ENCODE peak calls at places on chromosomes 11 and 22, in six cellular contexts. One of them, this sample, is unnamed.

GRCh38 chr11:67466962-67467771 is 1.9 kb downstream of the TMEM134 start:
- DNase-seq in MCF 10A: no peak
- DNase-seq in endothelial cell: no peak
- DNase-seq in pancreas: no peak
- DNase-seq in fibroblast of the aortic adventitia: no peak
- DNase-seq in A673: no peak
- DNase-seq in this sample: no peak

GRCh38 chr11:31671681-31672080 is 139.4 kb downstream of the PAX6 start:
- DNase-seq in MCF 10A: no peak
- DNase-seq in endothelial cell: no peak
- DNase-seq in pancreas: no peak
- DNase-seq in fibroblast of the aortic adventitia: no peak
- DNase-seq in A673: no peak
- DNase-seq in this sample: no peak

GRCh38 chr22:49958462-49958921 is 2.1 kb upstream of the PIM3 start:
- DNase-seq in MCF 10A: no peak
- DNase-seq in endothelial cell: no peak
- DNase-seq in pancreas: peak
- DNase-seq in fibroblast of the aortic adventitia: no peak
- DNase-seq in A673: no peak
- DNase-seq in this sample: no peak

GRCh38 chr11:33257160-33257896 is at the start of gene HIPK3:
- DNase-seq in MCF 10A: peak
- DNase-seq in endothelial cell: peak
- DNase-seq in pancreas: peak
- DNase-seq in fibroblast of the aortic adventitia: peak
- DNase-seq in A673: peak
- DNase-seq in this sample: peak

GRCh38 chr22:36368359-36368983 is 19.3 kb downstream of the MYH9 start:
- DNase-seq in MCF 10A: peak
- DNase-seq in endothelial cell: peak
- DNase-seq in pancreas: no peak
- DNase-seq in fibroblast of the aortic adventitia: peak
- DNase-seq in A673: peak
- DNase-seq in this sample: no peak

GRCh38 chr11:84924290-84924689 is 702.9 kb downstream of the DLG2 start:
- DNase-seq in MCF 10A: no peak
- DNase-seq in endothelial cell: no peak
- DNase-seq in pancreas: no peak
- DNase-seq in fibroblast of the aortic adventitia: no peak
- DNase-seq in A673: no peak
- DNase-seq in this sample: no peak

GRCh38 chr22:42365337-42365865 is 66.8 kb downstream of the NFAM1 start:
- DNase-seq in MCF 10A: no peak
- DNase-seq in endothelial cell: no peak
- DNase-seq in pancreas: no peak
- DNase-seq in fibroblast of the aortic adventitia: no peak
- DNase-seq in A673: peak
- DNase-seq in this sample: no peak

GRCh38 chr22:47605441-47605840 is 843.0 kb downstream of the TBC1D22A start:
- DNase-seq in MCF 10A: no peak
- DNase-seq in endothelial cell: no peak
- DNase-seq in pancreas: no peak
- DNase-seq in fibroblast of the aortic adventitia: no peak
- DNase-seq in A673: no peak
- DNase-seq in this sample: no peak

GRCh38 chr22:46119729-46120419 is 30.5 kb upstream of the PPARA start:
- DNase-seq in MCF 10A: peak
- DNase-seq in endothelial cell: no peak
- DNase-seq in pancreas: no peak
- DNase-seq in fibroblast of the aortic adventitia: peak
- DNase-seq in A673: no peak
- DNase-seq in this sample: no peak

GRCh38 chr11:61369372-61370348 is 7.5 kb downstream of the TMEM138 start:
- DNase-seq in MCF 10A: peak
- DNase-seq in endothelial cell: no peak
- DNase-seq in pancreas: peak
- DNase-seq in fibroblast of the aortic adventitia: peak
- DNase-seq in A673: no peak
- DNase-seq in this sample: no peak

GRCh38 chr11:464316-464715 is 14.2 kb downstream of the PTDSS2 start:
- DNase-seq in MCF 10A: no peak
- DNase-seq in endothelial cell: no peak
- DNase-seq in pancreas: no peak
- DNase-seq in fibroblast of the aortic adventitia: no peak
- DNase-seq in A673: no peak
- DNase-seq in this sample: no peak

GRCh38 chr11:12288212-12288933 is 89.0 kb upstream of the PARVA start:
- DNase-seq in MCF 10A: peak
- DNase-seq in endothelial cell: peak
- DNase-seq in pancreas: peak
- DNase-seq in fibroblast of the aortic adventitia: peak
- DNase-seq in A673: peak
- DNase-seq in this sample: peak

GRCh38 chr11:66639066-66639813 is 737 bp downstream of the RBM4 start:
- DNase-seq in MCF 10A: peak
- DNase-seq in endothelial cell: peak
- DNase-seq in pancreas: peak
- DNase-seq in fibroblast of the aortic adventitia: peak
- DNase-seq in A673: peak
- DNase-seq in this sample: no peak

GRCh38 chr11:123351375-123351774 is 78.7 kb upstream of the GRAMD1B start:
- DNase-seq in MCF 10A: no peak
- DNase-seq in endothelial cell: no peak
- DNase-seq in pancreas: no peak
- DNase-seq in fibroblast of the aortic adventitia: no peak
- DNase-seq in A673: no peak
- DNase-seq in this sample: no peak

GRCh38 chr11:125535585-125535984 is 33.7 kb upstream of the EI24 start:
- DNase-seq in MCF 10A: no peak
- DNase-seq in endothelial cell: no peak
- DNase-seq in pancreas: no peak
- DNase-seq in fibroblast of the aortic adventitia: no peak
- DNase-seq in A673: no peak
- DNase-seq in this sample: no peak

GRCh38 chr11:31702966-31703365 is 108.2 kb downstream of the PAX6 start:
- DNase-seq in MCF 10A: peak
- DNase-seq in endothelial cell: no peak
- DNase-seq in pancreas: no peak
- DNase-seq in fibroblast of the aortic adventitia: peak
- DNase-seq in A673: no peak
- DNase-seq in this sample: no peak

GRCh38 chr11:45724145-45724544 is 58.7 kb upstream of the CHST1 start:
- DNase-seq in MCF 10A: no peak
- DNase-seq in endothelial cell: no peak
- DNase-seq in pancreas: no peak
- DNase-seq in fibroblast of the aortic adventitia: no peak
- DNase-seq in A673: no peak
- DNase-seq in this sample: no peak

GRCh38 chr11:26583550-26583949 is 11.5 kb upstream of the MUC15 start:
- DNase-seq in MCF 10A: peak
- DNase-seq in endothelial cell: no peak
- DNase-seq in pancreas: no peak
- DNase-seq in fibroblast of the aortic adventitia: peak
- DNase-seq in A673: peak
- DNase-seq in this sample: no peak

GRCh38 chr11:2621919-2622318 is 77.9 kb downstream of the KCNQ1OT1 start:
- DNase-seq in MCF 10A: no peak
- DNase-seq in endothelial cell: no peak
- DNase-seq in pancreas: no peak
- DNase-seq in fibroblast of the aortic adventitia: no peak
- DNase-seq in A673: no peak
- DNase-seq in this sample: no peak

GRCh38 chr11:60951909-60952741 is at the start of gene SLC15A3:
- DNase-seq in MCF 10A: no peak
- DNase-seq in endothelial cell: no peak
- DNase-seq in pancreas: peak
- DNase-seq in fibroblast of the aortic adventitia: peak
- DNase-seq in A673: no peak
- DNase-seq in this sample: no peak

GRCh38 chr11:117519590-117519989 is 191.9 kb downstream of the CEP164 start:
- DNase-seq in MCF 10A: no peak
- DNase-seq in endothelial cell: no peak
- DNase-seq in pancreas: no peak
- DNase-seq in fibroblast of the aortic adventitia: no peak
- DNase-seq in A673: no peak
- DNase-seq in this sample: no peak

GRCh38 chr11:43835104-43835503 is 45.5 kb upstream of the ALKBH3 start:
- DNase-seq in MCF 10A: no peak
- DNase-seq in endothelial cell: no peak
- DNase-seq in pancreas: no peak
- DNase-seq in fibroblast of the aortic adventitia: no peak
- DNase-seq in A673: peak
- DNase-seq in this sample: no peak

GRCh38 chr11:62472063-62472884 is 53.4 kb downstream of the SCGB1A1 start:
- DNase-seq in MCF 10A: peak
- DNase-seq in endothelial cell: no peak
- DNase-seq in pancreas: no peak
- DNase-seq in fibroblast of the aortic adventitia: peak
- DNase-seq in A673: peak
- DNase-seq in this sample: no peak

GRCh38 chr11:82763167-82763566 is 29.5 kb upstream of the FAM181B start:
- DNase-seq in MCF 10A: no peak
- DNase-seq in endothelial cell: no peak
- DNase-seq in pancreas: no peak
- DNase-seq in fibroblast of the aortic adventitia: no peak
- DNase-seq in A673: peak
- DNase-seq in this sample: no peak

GRCh38 chr11:129593098-129593497 is 217.4 kb downstream of the BARX2 start:
- DNase-seq in MCF 10A: no peak
- DNase-seq in endothelial cell: no peak
- DNase-seq in pancreas: no peak
- DNase-seq in fibroblast of the aortic adventitia: no peak
- DNase-seq in A673: peak
- DNase-seq in this sample: no peak

GRCh38 chr11:47941907-47942558 is 38.3 kb upstream of the PTPRJ start:
- DNase-seq in MCF 10A: peak
- DNase-seq in endothelial cell: no peak
- DNase-seq in pancreas: no peak
- DNase-seq in fibroblast of the aortic adventitia: no peak
- DNase-seq in A673: no peak
- DNase-seq in this sample: no peak

GRCh38 chr11:72338741-72339140 is 94.8 kb upstream of the PHOX2A start:
- DNase-seq in MCF 10A: no peak
- DNase-seq in endothelial cell: no peak
- DNase-seq in pancreas: no peak
- DNase-seq in fibroblast of the aortic adventitia: peak
- DNase-seq in A673: no peak
- DNase-seq in this sample: no peak

GRCh38 chr22:47206819-47207218 is 444.4 kb downstream of the TBC1D22A start:
- DNase-seq in MCF 10A: no peak
- DNase-seq in endothelial cell: no peak
- DNase-seq in pancreas: no peak
- DNase-seq in fibroblast of the aortic adventitia: no peak
- DNase-seq in A673: no peak
- DNase-seq in this sample: no peak

GRCh38 chr11:117693344-117693743 is 103.7 kb downstream of the DSCAML1 start:
- DNase-seq in MCF 10A: no peak
- DNase-seq in endothelial cell: no peak
- DNase-seq in pancreas: no peak
- DNase-seq in fibroblast of the aortic adventitia: no peak
- DNase-seq in A673: no peak
- DNase-seq in this sample: no peak

GRCh38 chr22:45949258-45949870 is 27.6 kb downstream of the WNT7B start:
- DNase-seq in MCF 10A: no peak
- DNase-seq in endothelial cell: no peak
- DNase-seq in pancreas: no peak
- DNase-seq in fibroblast of the aortic adventitia: no peak
- DNase-seq in A673: no peak
- DNase-seq in this sample: no peak

GRCh38 chr22:45644714-45645113 is 26.9 kb upstream of the ATXN10 start:
- DNase-seq in MCF 10A: no peak
- DNase-seq in endothelial cell: no peak
- DNase-seq in pancreas: no peak
- DNase-seq in fibroblast of the aortic adventitia: no peak
- DNase-seq in A673: no peak
- DNase-seq in this sample: no peak

GRCh38 chr11:43947003-43947500 is 4.6 kb downstream of the C11orf96 start:
- DNase-seq in MCF 10A: no peak
- DNase-seq in endothelial cell: no peak
- DNase-seq in pancreas: no peak
- DNase-seq in fibroblast of the aortic adventitia: no peak
- DNase-seq in A673: peak
- DNase-seq in this sample: no peak

GRCh38 chr11:108929241-108929640 is 264.4 kb downstream of the DDX10 start:
- DNase-seq in MCF 10A: peak
- DNase-seq in endothelial cell: no peak
- DNase-seq in pancreas: no peak
- DNase-seq in fibroblast of the aortic adventitia: peak
- DNase-seq in A673: no peak
- DNase-seq in this sample: no peak

GRCh38 chr11:93225642-93226041 is 27.9 kb upstream of the SLC36A4 start:
- DNase-seq in MCF 10A: peak
- DNase-seq in endothelial cell: no peak
- DNase-seq in pancreas: no peak
- DNase-seq in fibroblast of the aortic adventitia: peak
- DNase-seq in A673: peak
- DNase-seq in this sample: no peak
- TF ChIP-seq CTCF in MCF 10A: peak
- TF ChIP-seq CTCF in endothelial cell: no peak
- TF ChIP-seq CTCF in pancreas: no peak
- TF ChIP-seq CTCF in fibroblast of the aortic adventitia: no peak
- TF ChIP-seq CTCF in A673: peak
- TF ChIP-seq CTCF in this sample: no peak

GRCh38 chr11:107834995-107835394 is 23.6 kb downstream of the SLC35F2 start:
- DNase-seq in MCF 10A: no peak
- DNase-seq in endothelial cell: no peak
- DNase-seq in pancreas: no peak
- DNase-seq in fibroblast of the aortic adventitia: no peak
- DNase-seq in A673: no peak
- DNase-seq in this sample: no peak
- TF ChIP-seq CTCF in MCF 10A: no peak
- TF ChIP-seq CTCF in endothelial cell: no peak
- TF ChIP-seq CTCF in pancreas: no peak
- TF ChIP-seq CTCF in fibroblast of the aortic adventitia: no peak
- TF ChIP-seq CTCF in A673: no peak
- TF ChIP-seq CTCF in this sample: no peak

GRCh38 chr11:73359930-73360742 is 16.1 kb upstream of the RELT start:
- DNase-seq in MCF 10A: peak
- DNase-seq in endothelial cell: peak
- DNase-seq in pancreas: no peak
- DNase-seq in fibroblast of the aortic adventitia: peak
- DNase-seq in A673: peak
- DNase-seq in this sample: no peak
- TF ChIP-seq CTCF in MCF 10A: peak
- TF ChIP-seq CTCF in endothelial cell: peak
- TF ChIP-seq CTCF in pancreas: no peak
- TF ChIP-seq CTCF in fibroblast of the aortic adventitia: peak
- TF ChIP-seq CTCF in A673: peak
- TF ChIP-seq CTCF in this sample: no peak

DNA sequence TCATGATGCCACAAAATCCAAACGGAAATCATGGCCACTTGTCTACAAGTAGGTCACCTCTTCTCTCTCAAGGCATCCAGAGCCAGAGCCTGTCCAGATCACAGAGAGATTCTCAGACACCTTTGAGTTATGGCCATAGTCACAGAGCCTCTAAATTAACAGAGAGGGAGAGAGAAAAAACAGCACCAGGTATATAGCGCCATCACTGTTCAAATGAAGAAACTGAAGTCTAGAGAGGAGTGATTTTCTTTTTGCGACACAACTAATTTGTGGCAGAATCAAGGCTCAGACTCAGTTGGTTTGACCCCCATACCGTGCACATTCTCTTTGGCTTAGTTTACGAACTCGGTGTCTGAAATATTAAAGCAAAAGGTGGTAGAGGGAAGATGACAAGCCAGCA is 512.9 kb downstream of the NTM start:
- DNase-seq in MCF 10A: no peak
- DNase-seq in endothelial cell: no peak
- DNase-seq in pancreas: no peak
- DNase-seq in fibroblast of the aortic adventitia: no peak
- DNase-seq in A673: no peak
- DNase-seq in this sample: no peak
- TF ChIP-seq CTCF in MCF 10A: no peak
- TF ChIP-seq CTCF in endothelial cell: peak
- TF ChIP-seq CTCF in pancreas: no peak
- TF ChIP-seq CTCF in fibroblast of the aortic adventitia: no peak
- TF ChIP-seq CTCF in A673: peak
- TF ChIP-seq CTCF in this sample: no peak

This sample was measured in omental fat pad.